ENCODE peak calls at places on chromosomes 2 and 18, in five cellular contexts. One of them, this sample, is unnamed.

GRCh38 chr18:24369420-24369819 is 28.2 kb downstream of the OSBPL1A start:
- DNase-seq in ascending aorta: no peak
- DNase-seq in heart right ventricle: no peak
- DNase-seq in stomach: no peak
- DNase-seq in Karpas-422: no peak
- DNase-seq in this sample: no peak

GRCh38 chr18:59621027-59621426 is 76.2 kb downstream of the CCBE1 start:
- DNase-seq in ascending aorta: no peak
- DNase-seq in heart right ventricle: no peak
- DNase-seq in stomach: no peak
- DNase-seq in Karpas-422: no peak
- DNase-seq in this sample: no peak

GRCh38 chr18:22563098-22563707 is 145.5 kb upstream of the CTAGE1 start:
- DNase-seq in ascending aorta: no peak
- DNase-seq in heart right ventricle: peak; percentile 68
- DNase-seq in stomach: peak; percentile 40
- DNase-seq in Karpas-422: peak; percentile 78
- DNase-seq in this sample: no peak

GRCh38 chr2:70094978-70095832 is 7.9 kb downstream of the PCBP1 start:
- DNase-seq in ascending aorta: peak; percentile 54
- DNase-seq in heart right ventricle: peak; percentile 70
- DNase-seq in stomach: peak; percentile 81
- DNase-seq in Karpas-422: peak; percentile 97
- DNase-seq in this sample: peak; percentile 76

GRCh38 chr18:9137168-9138066 is 836 bp downstream of the ANKRD12 start:
- DNase-seq in ascending aorta: no peak
- DNase-seq in heart right ventricle: peak; percentile 58
- DNase-seq in stomach: peak; percentile 66
- DNase-seq in Karpas-422: peak; percentile 86
- DNase-seq in this sample: peak; percentile 63

GRCh38 chr2:26669099-26669498 is 23.4 kb upstream of the KCNK3 start:
- DNase-seq in ascending aorta: no peak
- DNase-seq in heart right ventricle: no peak
- DNase-seq in stomach: no peak
- DNase-seq in Karpas-422: no peak
- DNase-seq in this sample: no peak

GRCh38 chr18:32956591-32957310 is 183.9 kb upstream of the KLHL14 start:
- DNase-seq in ascending aorta: no peak
- DNase-seq in heart right ventricle: no peak
- DNase-seq in stomach: no peak
- DNase-seq in Karpas-422: no peak
- DNase-seq in this sample: no peak

GRCh38 chr2:10654069-10654468 is 35.7 kb downstream of the NOL10 start:
- DNase-seq in ascending aorta: no peak
- DNase-seq in heart right ventricle: no peak
- DNase-seq in stomach: no peak
- DNase-seq in Karpas-422: no peak
- DNase-seq in this sample: no peak

GRCh38 chr2:5453648-5454390 is 238.4 kb upstream of the SOX11 start:
- DNase-seq in ascending aorta: no peak
- DNase-seq in heart right ventricle: no peak
- DNase-seq in stomach: no peak
- DNase-seq in Karpas-422: no peak
- DNase-seq in this sample: no peak

GRCh38 chr18:9890191-9890590 is 4.4 kb downstream of the TXNDC2 start:
- DNase-seq in ascending aorta: no peak
- DNase-seq in heart right ventricle: no peak
- DNase-seq in stomach: no peak
- DNase-seq in Karpas-422: no peak
- DNase-seq in this sample: no peak

GRCh38 chr2:177983183-177983788 is 89.3 kb downstream of the PDE11A start:
- DNase-seq in ascending aorta: no peak
- DNase-seq in heart right ventricle: no peak
- DNase-seq in stomach: peak; percentile 33
- DNase-seq in Karpas-422: peak; percentile 75
- DNase-seq in this sample: no peak

GRCh38 chr2:63861220-63861822 is 19.6 kb downstream of the UGP2 start:
- DNase-seq in ascending aorta: no peak
- DNase-seq in heart right ventricle: peak; percentile 61
- DNase-seq in stomach: peak; percentile 60
- DNase-seq in Karpas-422: peak; percentile 93
- DNase-seq in this sample: peak; percentile 55

GRCh38 chr18:12577848-12578247 is 80.1 kb downstream of the SPIRE1 start:
- DNase-seq in ascending aorta: no peak
- DNase-seq in heart right ventricle: no peak
- DNase-seq in stomach: no peak
- DNase-seq in Karpas-422: no peak
- DNase-seq in this sample: no peak

GRCh38 chr2:27020337-27020948 is 12.3 kb upstream of the TMEM214 start:
- DNase-seq in ascending aorta: no peak
- DNase-seq in heart right ventricle: peak; percentile 65
- DNase-seq in stomach: peak; percentile 40
- DNase-seq in Karpas-422: no peak
- DNase-seq in this sample: no peak

GRCh38 chr2:114962551-114962950 is 520.1 kb downstream of the DPP10 start:
- DNase-seq in ascending aorta: no peak
- DNase-seq in heart right ventricle: no peak
- DNase-seq in stomach: no peak
- DNase-seq in Karpas-422: no peak
- DNase-seq in this sample: no peak

GRCh38 chr2:175877845-175878563 is 124.1 kb downstream of the LNPK start:
- DNase-seq in ascending aorta: no peak
- DNase-seq in heart right ventricle: no peak
- DNase-seq in stomach: no peak
- DNase-seq in Karpas-422: no peak
- DNase-seq in this sample: no peak

GRCh38 chr2:54942373-54942772 is 107.9 kb downstream of the RTN4 start:
- DNase-seq in ascending aorta: no peak
- DNase-seq in heart right ventricle: no peak
- DNase-seq in stomach: no peak
- DNase-seq in Karpas-422: no peak
- DNase-seq in this sample: no peak

GRCh38 chr18:45059695-45060094 is 379.0 kb downstream of the SETBP1 start:
- DNase-seq in ascending aorta: no peak
- DNase-seq in heart right ventricle: no peak
- DNase-seq in stomach: no peak
- DNase-seq in Karpas-422: no peak
- DNase-seq in this sample: no peak

GRCh38 chr2:240628507-240629418 is 3.5 kb downstream of the GPR35 start:
- DNase-seq in ascending aorta: no peak
- DNase-seq in heart right ventricle: no peak
- DNase-seq in stomach: no peak
- DNase-seq in Karpas-422: no peak
- DNase-seq in this sample: no peak

GRCh38 chr2:37414470-37414949 is 70.1 kb downstream of the QPCT start:
- DNase-seq in ascending aorta: no peak
- DNase-seq in heart right ventricle: no peak
- DNase-seq in stomach: no peak
- DNase-seq in Karpas-422: peak; percentile 80
- DNase-seq in this sample: no peak

GRCh38 chr2:74186038-74186437 is 7.4 kb upstream of the MOB1A start:
- DNase-seq in ascending aorta: no peak
- DNase-seq in heart right ventricle: no peak
- DNase-seq in stomach: no peak
- DNase-seq in Karpas-422: peak; percentile 94
- DNase-seq in this sample: no peak

GRCh38 chr2:83155826-83156225 is 1303.3 kb downstream of the SUCLG1 start:
- DNase-seq in ascending aorta: no peak
- DNase-seq in heart right ventricle: no peak
- DNase-seq in stomach: no peak
- DNase-seq in Karpas-422: no peak
- DNase-seq in this sample: no peak

GRCh38 chr2:38713311-38713710 is 37.9 kb downstream of the SRSF7 start:
- DNase-seq in ascending aorta: no peak
- DNase-seq in heart right ventricle: no peak
- DNase-seq in stomach: no peak
- DNase-seq in Karpas-422: no peak
- DNase-seq in this sample: no peak

GRCh38 chr2:56185101-56185581 is 1.4 kb downstream of the CCDC85A start:
- DNase-seq in ascending aorta: no peak
- DNase-seq in heart right ventricle: peak; percentile 8
- DNase-seq in stomach: no peak
- DNase-seq in Karpas-422: no peak
- DNase-seq in this sample: peak; percentile 22

GRCh38 chr2:215841175-215841816 is 172.1 kb downstream of the MREG start:
- DNase-seq in ascending aorta: no peak
- DNase-seq in heart right ventricle: peak; percentile 25
- DNase-seq in stomach: no peak
- DNase-seq in Karpas-422: no peak
- DNase-seq in this sample: no peak

GRCh38 chr18:76490040-76490439 is 5.0 kb downstream of the ZNF516 start:
- DNase-seq in ascending aorta: no peak
- DNase-seq in heart right ventricle: no peak
- DNase-seq in stomach: no peak
- DNase-seq in Karpas-422: no peak
- DNase-seq in this sample: no peak
- H3K4me3 ChIP-seq in ascending aorta: peak overlapping the region; percentile 78
- H3K4me3 ChIP-seq in heart right ventricle: peak overlapping the region; percentile 67
- H3K4me3 ChIP-seq in stomach: peak overlapping the region; percentile 79
- H3K4me3 ChIP-seq in Karpas-422: peak overlapping the region; percentile 88
- H3K4me3 ChIP-seq in this sample: no peak overlapping the region

GRCh38 chr2:166897666-166898065 is 9.4 kb downstream of the XIRP2 start:
- DNase-seq in ascending aorta: no peak
- DNase-seq in heart right ventricle: no peak
- DNase-seq in stomach: no peak
- DNase-seq in Karpas-422: no peak
- DNase-seq in this sample: no peak
- H3K4me3 ChIP-seq in ascending aorta: no peak overlapping the region
- H3K4me3 ChIP-seq in heart right ventricle: no peak overlapping the region
- H3K4me3 ChIP-seq in stomach: no peak overlapping the region
- H3K4me3 ChIP-seq in Karpas-422: no peak overlapping the region
- H3K4me3 ChIP-seq in this sample: no peak overlapping the region

GRCh38 chr2:12202702-12203101 is 456.3 kb downstream of the LPIN1 start:
- DNase-seq in ascending aorta: no peak
- DNase-seq in heart right ventricle: peak; percentile 36
- DNase-seq in stomach: no peak
- DNase-seq in Karpas-422: no peak
- DNase-seq in this sample: no peak
- H3K4me3 ChIP-seq in ascending aorta: no peak overlapping the region
- H3K4me3 ChIP-seq in heart right ventricle: no peak overlapping the region
- H3K4me3 ChIP-seq in stomach: no peak overlapping the region
- H3K4me3 ChIP-seq in Karpas-422: no peak overlapping the region
- H3K4me3 ChIP-seq in this sample: no peak overlapping the region

GRCh38 chr2:222862915-222863544 is 2.2 kb downstream of the ACSL3 start:
- DNase-seq in ascending aorta: no peak
- DNase-seq in heart right ventricle: no peak
- DNase-seq in stomach: no peak
- DNase-seq in Karpas-422: no peak
- DNase-seq in this sample: no peak
- H3K4me3 ChIP-seq in ascending aorta: peak overlapping the region; percentile 83
- H3K4me3 ChIP-seq in heart right ventricle: peak overlapping the region; percentile 92
- H3K4me3 ChIP-seq in stomach: peak overlapping the region; percentile 91
- H3K4me3 ChIP-seq in Karpas-422: peak overlapping the region; percentile 70
- H3K4me3 ChIP-seq in this sample: no peak overlapping the region

This sample was measured in pancreas.